ENCODE peak calls at places on chromosomes 1 and 21, in ten cellular contexts. One of them, this sample, is unnamed.

GRCh38 chr1:52365091-52365745 is 787 bp downstream of the CC2D1B start:
- DNase-seq in lower lobe of right lung: peak; percentile 80
- DNase-seq in endodermal cell: peak; percentile 77
- DNase-seq in GM10248: no peak
- DNase-seq in D341Med: peak; percentile 46
- DNase-seq in H54: peak; percentile 80
- DNase-seq in hippocampal formation: peak; percentile 43
- DNase-seq in GDM1: no peak
- DNase-seq in mesothelial cell of epicardium: no peak
- DNase-seq in ELR: peak; percentile 89
- DNase-seq in this sample: peak; percentile 67

GRCh38 chr1:162679298-162679697 is 47.0 kb downstream of the DDR2 start:
- DNase-seq in lower lobe of right lung: no peak
- DNase-seq in endodermal cell: no peak
- DNase-seq in GM10248: no peak
- DNase-seq in D341Med: no peak
- DNase-seq in H54: no peak
- DNase-seq in hippocampal formation: no peak
- DNase-seq in GDM1: no peak
- DNase-seq in mesothelial cell of epicardium: no peak
- DNase-seq in ELR: no peak
- DNase-seq in this sample: no peak

GRCh38 chr1:9149837-9150581 is 21.1 kb upstream of the GPR157 start:
- DNase-seq in lower lobe of right lung: peak; percentile 70
- DNase-seq in endodermal cell: no peak
- DNase-seq in GM10248: no peak
- DNase-seq in D341Med: peak; percentile 14
- DNase-seq in H54: no peak
- DNase-seq in hippocampal formation: no peak
- DNase-seq in GDM1: no peak
- DNase-seq in mesothelial cell of epicardium: no peak
- DNase-seq in ELR: no peak
- DNase-seq in this sample: no peak

GRCh38 chr1:200899451-200899915 is 4.8 kb downstream of the INAVA start:
- DNase-seq in lower lobe of right lung: no peak
- DNase-seq in endodermal cell: no peak
- DNase-seq in GM10248: no peak
- DNase-seq in D341Med: no peak
- DNase-seq in H54: no peak
- DNase-seq in hippocampal formation: no peak
- DNase-seq in GDM1: no peak
- DNase-seq in mesothelial cell of epicardium: no peak
- DNase-seq in ELR: no peak
- DNase-seq in this sample: no peak

GRCh38 chr1:22107126-22107525 is 35.8 kb downstream of the WNT4 start:
- DNase-seq in lower lobe of right lung: no peak
- DNase-seq in endodermal cell: peak; percentile 22
- DNase-seq in GM10248: no peak
- DNase-seq in D341Med: no peak
- DNase-seq in H54: no peak
- DNase-seq in hippocampal formation: no peak
- DNase-seq in GDM1: no peak
- DNase-seq in mesothelial cell of epicardium: no peak
- DNase-seq in ELR: peak; percentile 71
- DNase-seq in this sample: no peak

GRCh38 chr1:109369167-109369746 is 28.5 kb downstream of the SORT1 start:
- DNase-seq in lower lobe of right lung: peak; percentile 58
- DNase-seq in endodermal cell: no peak
- DNase-seq in GM10248: no peak
- DNase-seq in D341Med: no peak
- DNase-seq in H54: no peak
- DNase-seq in hippocampal formation: no peak
- DNase-seq in GDM1: no peak
- DNase-seq in mesothelial cell of epicardium: no peak
- DNase-seq in ELR: peak; percentile 30
- DNase-seq in this sample: no peak

GRCh38 chr1:115184951-115185331 is 95.6 kb upstream of the TSPAN2 start:
- DNase-seq in lower lobe of right lung: no peak
- DNase-seq in endodermal cell: no peak
- DNase-seq in GM10248: no peak
- DNase-seq in D341Med: no peak
- DNase-seq in H54: peak; percentile 16
- DNase-seq in hippocampal formation: no peak
- DNase-seq in GDM1: no peak
- DNase-seq in mesothelial cell of epicardium: no peak
- DNase-seq in ELR: peak; percentile 86
- DNase-seq in this sample: peak; percentile 47

GRCh38 chr21:41643246-41643966 is 123.4 kb downstream of the RIPK4 start:
- DNase-seq in lower lobe of right lung: no peak
- DNase-seq in endodermal cell: no peak
- DNase-seq in GM10248: no peak
- DNase-seq in D341Med: no peak
- DNase-seq in H54: no peak
- DNase-seq in hippocampal formation: no peak
- DNase-seq in GDM1: no peak
- DNase-seq in mesothelial cell of epicardium: no peak
- DNase-seq in ELR: no peak
- DNase-seq in this sample: no peak

GRCh38 chr1:205451759-205452164 is 4.1 kb downstream of the BLACAT1 start:
- DNase-seq in lower lobe of right lung: no peak
- DNase-seq in endodermal cell: peak; percentile 90
- DNase-seq in GM10248: no peak
- DNase-seq in D341Med: no peak
- DNase-seq in H54: no peak
- DNase-seq in hippocampal formation: no peak
- DNase-seq in GDM1: no peak
- DNase-seq in mesothelial cell of epicardium: no peak
- DNase-seq in ELR: no peak
- DNase-seq in this sample: no peak

GRCh38 chr1:11767932-11768704 is 6.1 kb downstream of the C1orf167 start:
- DNase-seq in lower lobe of right lung: no peak
- DNase-seq in endodermal cell: no peak
- DNase-seq in GM10248: no peak
- DNase-seq in D341Med: no peak
- DNase-seq in H54: no peak
- DNase-seq in hippocampal formation: no peak
- DNase-seq in GDM1: no peak
- DNase-seq in mesothelial cell of epicardium: no peak
- DNase-seq in ELR: no peak
- DNase-seq in this sample: peak; percentile 79

GRCh38 chr1:165595561-165595960 is 35.5 kb upstream of the MGST3 start:
- DNase-seq in lower lobe of right lung: no peak
- DNase-seq in endodermal cell: no peak
- DNase-seq in GM10248: no peak
- DNase-seq in D341Med: no peak
- DNase-seq in H54: no peak
- DNase-seq in hippocampal formation: no peak
- DNase-seq in GDM1: no peak
- DNase-seq in mesothelial cell of epicardium: no peak
- DNase-seq in ELR: peak; percentile 13
- DNase-seq in this sample: no peak

GRCh38 chr1:29801561-29801973 is 565.2 kb downstream of the PTPRU start:
- DNase-seq in lower lobe of right lung: no peak
- DNase-seq in endodermal cell: no peak
- DNase-seq in GM10248: peak; percentile 9
- DNase-seq in D341Med: no peak
- DNase-seq in H54: no peak
- DNase-seq in hippocampal formation: no peak
- DNase-seq in GDM1: no peak
- DNase-seq in mesothelial cell of epicardium: no peak
- DNase-seq in ELR: no peak
- DNase-seq in this sample: no peak

GRCh38 chr1:200139661-200140250 is 112.2 kb downstream of the NR5A2 start:
- DNase-seq in lower lobe of right lung: no peak
- DNase-seq in endodermal cell: no peak
- DNase-seq in GM10248: peak; percentile 58
- DNase-seq in D341Med: peak; percentile 63
- DNase-seq in H54: peak; percentile 42
- DNase-seq in hippocampal formation: peak; percentile 17
- DNase-seq in GDM1: peak; percentile 48
- DNase-seq in mesothelial cell of epicardium: no peak
- DNase-seq in ELR: peak; percentile 75
- DNase-seq in this sample: peak; percentile 30

GRCh38 chr1:18714404-18715175 is 83.9 kb downstream of the PAX7 start:
- DNase-seq in lower lobe of right lung: no peak
- DNase-seq in endodermal cell: no peak
- DNase-seq in GM10248: no peak
- DNase-seq in D341Med: peak; percentile 77
- DNase-seq in H54: no peak
- DNase-seq in hippocampal formation: no peak
- DNase-seq in GDM1: no peak
- DNase-seq in mesothelial cell of epicardium: no peak
- DNase-seq in ELR: no peak
- DNase-seq in this sample: no peak

GRCh38 chr1:168504064-168504837 is 39.5 kb downstream of the XCL2 start:
- DNase-seq in lower lobe of right lung: peak; percentile 70
- DNase-seq in endodermal cell: no peak
- DNase-seq in GM10248: peak; percentile 19
- DNase-seq in D341Med: no peak
- DNase-seq in H54: no peak
- DNase-seq in hippocampal formation: peak; percentile 30
- DNase-seq in GDM1: peak; percentile 43
- DNase-seq in mesothelial cell of epicardium: no peak
- DNase-seq in ELR: peak; percentile 73
- DNase-seq in this sample: peak; percentile 62

GRCh38 chr1:96416690-96417444 is 304.7 kb upstream of the PTBP2 start:
- DNase-seq in lower lobe of right lung: no peak
- DNase-seq in endodermal cell: no peak
- DNase-seq in GM10248: peak; percentile 31
- DNase-seq in D341Med: no peak
- DNase-seq in H54: no peak
- DNase-seq in hippocampal formation: no peak
- DNase-seq in GDM1: no peak
- DNase-seq in mesothelial cell of epicardium: no peak
- DNase-seq in ELR: peak; percentile 26
- DNase-seq in this sample: no peak

GRCh38 chr1:216749219-216749618 is 26.0 kb upstream of the ESRRG start:
- DNase-seq in lower lobe of right lung: no peak
- DNase-seq in endodermal cell: no peak
- DNase-seq in GM10248: no peak
- DNase-seq in D341Med: no peak
- DNase-seq in H54: no peak
- DNase-seq in hippocampal formation: no peak
- DNase-seq in GDM1: no peak
- DNase-seq in mesothelial cell of epicardium: no peak
- DNase-seq in ELR: no peak
- DNase-seq in this sample: no peak

GRCh38 chr1:1020000-1020404 is at the start of gene AGRN:
- DNase-seq in lower lobe of right lung: no peak
- DNase-seq in endodermal cell: peak; percentile 82
- DNase-seq in GM10248: peak; percentile 79
- DNase-seq in D341Med: no peak
- DNase-seq in H54: no peak
- DNase-seq in hippocampal formation: peak; percentile 40
- DNase-seq in GDM1: no peak
- DNase-seq in mesothelial cell of epicardium: no peak
- DNase-seq in ELR: peak; percentile 48
- DNase-seq in this sample: no peak

GRCh38 chr1:166133276-166133841 is 33.4 kb downstream of the FAM78B start:
- DNase-seq in lower lobe of right lung: no peak
- DNase-seq in endodermal cell: peak; percentile 63
- DNase-seq in GM10248: peak; percentile 22
- DNase-seq in D341Med: peak; percentile 54
- DNase-seq in H54: no peak
- DNase-seq in hippocampal formation: no peak
- DNase-seq in GDM1: no peak
- DNase-seq in mesothelial cell of epicardium: no peak
- DNase-seq in ELR: peak; percentile 3
- DNase-seq in this sample: peak; percentile 8

GRCh38 chr1:23854568-23854967 is 13.5 kb downstream of the FUCA1 start:
- DNase-seq in lower lobe of right lung: no peak
- DNase-seq in endodermal cell: no peak
- DNase-seq in GM10248: no peak
- DNase-seq in D341Med: no peak
- DNase-seq in H54: no peak
- DNase-seq in hippocampal formation: no peak
- DNase-seq in GDM1: no peak
- DNase-seq in mesothelial cell of epicardium: no peak
- DNase-seq in ELR: peak; percentile 53
- DNase-seq in this sample: no peak

GRCh38 chr1:68528243-68528642 is 31.4 kb upstream of the DEPDC1 start:
- DNase-seq in lower lobe of right lung: no peak
- DNase-seq in endodermal cell: no peak
- DNase-seq in GM10248: no peak
- DNase-seq in D341Med: no peak
- DNase-seq in H54: no peak
- DNase-seq in hippocampal formation: no peak
- DNase-seq in GDM1: no peak
- DNase-seq in mesothelial cell of epicardium: no peak
- DNase-seq in ELR: peak; percentile 22
- DNase-seq in this sample: no peak

GRCh38 chr1:49364676-49365075 is 588.0 kb upstream of the BEND5 start:
- DNase-seq in lower lobe of right lung: no peak
- DNase-seq in endodermal cell: peak; percentile 43
- DNase-seq in GM10248: no peak
- DNase-seq in D341Med: peak; percentile 19
- DNase-seq in H54: no peak
- DNase-seq in hippocampal formation: no peak
- DNase-seq in GDM1: no peak
- DNase-seq in mesothelial cell of epicardium: no peak
- DNase-seq in ELR: no peak
- DNase-seq in this sample: peak; percentile 28

GRCh38 chr1:910881-911721 is 12.6 kb upstream of the SAMD11 start:
- DNase-seq in lower lobe of right lung: no peak
- DNase-seq in endodermal cell: peak; percentile 38
- DNase-seq in GM10248: no peak
- DNase-seq in D341Med: no peak
- DNase-seq in H54: peak; percentile 75
- DNase-seq in hippocampal formation: no peak
- DNase-seq in GDM1: no peak
- DNase-seq in mesothelial cell of epicardium: peak; percentile 48
- DNase-seq in ELR: peak; percentile 64
- DNase-seq in this sample: no peak

GRCh38 chr1:1291611-1292441 is 11.6 kb downstream of the SCNN1D start:
- DNase-seq in lower lobe of right lung: peak; percentile 78
- DNase-seq in endodermal cell: peak; percentile 93
- DNase-seq in GM10248: peak; percentile 81
- DNase-seq in D341Med: peak; percentile 83
- DNase-seq in H54: no peak
- DNase-seq in hippocampal formation: no peak
- DNase-seq in GDM1: no peak
- DNase-seq in mesothelial cell of epicardium: peak; percentile 82
- DNase-seq in ELR: peak; percentile 59
- DNase-seq in this sample: peak; percentile 76

GRCh38 chr1:65264197-65264929 is 45.0 kb upstream of the DNAJC6 start:
- DNase-seq in lower lobe of right lung: no peak
- DNase-seq in endodermal cell: peak; percentile 88
- DNase-seq in GM10248: no peak
- DNase-seq in D341Med: peak; percentile 58
- DNase-seq in H54: peak; percentile 44
- DNase-seq in hippocampal formation: peak; percentile 77
- DNase-seq in GDM1: no peak
- DNase-seq in mesothelial cell of epicardium: peak; percentile 42
- DNase-seq in ELR: peak; percentile 86
- DNase-seq in this sample: no peak

GRCh38 chr1:98693385-98693784 is 31.9 kb downstream of the SNX7 start:
- DNase-seq in lower lobe of right lung: no peak
- DNase-seq in endodermal cell: no peak
- DNase-seq in GM10248: no peak
- DNase-seq in D341Med: no peak
- DNase-seq in H54: no peak
- DNase-seq in hippocampal formation: no peak
- DNase-seq in GDM1: no peak
- DNase-seq in mesothelial cell of epicardium: no peak
- DNase-seq in ELR: no peak
- DNase-seq in this sample: no peak

GRCh38 chr1:116396769-116397168 is 23.7 kb downstream of the ATP1A1 start:
- DNase-seq in lower lobe of right lung: no peak
- DNase-seq in endodermal cell: no peak
- DNase-seq in GM10248: no peak
- DNase-seq in D341Med: no peak
- DNase-seq in H54: no peak
- DNase-seq in hippocampal formation: no peak
- DNase-seq in GDM1: no peak
- DNase-seq in mesothelial cell of epicardium: no peak
- DNase-seq in ELR: no peak
- DNase-seq in this sample: no peak

GRCh38 chr1:160129046-160129445 is 13.5 kb downstream of the ATP1A2 start:
- DNase-seq in lower lobe of right lung: no peak
- DNase-seq in endodermal cell: no peak
- DNase-seq in GM10248: no peak
- DNase-seq in D341Med: no peak
- DNase-seq in H54: peak; percentile 69
- DNase-seq in hippocampal formation: no peak
- DNase-seq in GDM1: no peak
- DNase-seq in mesothelial cell of epicardium: no peak
- DNase-seq in ELR: peak; percentile 9
- DNase-seq in this sample: no peak